ENCODE peak calls at places on chromosomes 5 and 9, in five cellular contexts. One of them, this sample, is unnamed. For H3K36me3, the result is how much of the 10 kb centered on the place peaks cover.

GRCh38 chr5:124927735-124928134 is 181.3 kb upstream of the ZNF608 start:
- DNase-seq in HCT116: no peak
- DNase-seq in H1: no peak
- DNase-seq in SK-N-SH: no peak
- DNase-seq in GM12878: no peak
- DNase-seq in this sample: no peak

GRCh38 chr5:67748165-67748690 is 467.3 kb upstream of the PIK3R1 start:
- DNase-seq in GM12878: no peak
- DNase-seq in SK-N-SH: no peak
- DNase-seq in H1: no peak
- DNase-seq in HCT116: no peak
- DNase-seq in this sample: no peak

GRCh38 chr5:38257236-38258036 is 923 bp upstream of the EGFLAM start:
- DNase-seq in HCT116: no peak
- DNase-seq in SK-N-SH: peak
- DNase-seq in H1: peak
- DNase-seq in GM12878: no peak
- DNase-seq in this sample: no peak

GRCh38 chr5:139982975-139983240 is 60.2 kb downstream of the NRG2 start:
- DNase-seq in GM12878: no peak
- DNase-seq in H1: no peak
- DNase-seq in HCT116: no peak
- DNase-seq in SK-N-SH: no peak
- DNase-seq in this sample: no peak

GRCh38 chr5:3604501-3604900 is 8.9 kb downstream of the IRX1 start:
- DNase-seq in SK-N-SH: no peak
- DNase-seq in GM12878: no peak
- DNase-seq in H1: no peak
- DNase-seq in HCT116: no peak
- DNase-seq in this sample: no peak

GRCh38 chr9:92266486-92266885 is 27.0 kb downstream of the IARS1 start:
- DNase-seq in H1: no peak
- DNase-seq in SK-N-SH: no peak
- DNase-seq in GM12878: no peak
- DNase-seq in HCT116: no peak
- DNase-seq in this sample: no peak

GRCh38 chr9:98701576-98701975 is 7.2 kb downstream of the GABBR2 start:
- DNase-seq in H1: no peak
- DNase-seq in GM12878: no peak
- DNase-seq in SK-N-SH: no peak
- DNase-seq in HCT116: no peak
- DNase-seq in this sample: no peak

GRCh38 chr9:108600896-108601295 is 254.9 kb downstream of the ACTL7B start:
- DNase-seq in HCT116: no peak
- DNase-seq in GM12878: no peak
- DNase-seq in SK-N-SH: no peak
- DNase-seq in H1: no peak
- DNase-seq in this sample: no peak

GRCh38 chr9:971901-972511 is 4.4 kb upstream of the DMRT3 start:
- DNase-seq in HCT116: no peak
- DNase-seq in SK-N-SH: peak
- DNase-seq in H1: peak
- DNase-seq in GM12878: no peak
- DNase-seq in this sample: no peak

GRCh38 chr9:92463387-92463786 is 18.9 kb downstream of the ASPN start:
- DNase-seq in SK-N-SH: no peak
- DNase-seq in HCT116: no peak
- DNase-seq in H1: no peak
- DNase-seq in GM12878: no peak
- DNase-seq in this sample: no peak

GRCh38 chr5:133478611-133479010 is 133.7 kb downstream of the FSTL4 start:
- DNase-seq in SK-N-SH: no peak
- DNase-seq in HCT116: no peak
- DNase-seq in GM12878: no peak
- DNase-seq in H1: no peak
- DNase-seq in this sample: no peak

GRCh38 chr5:93257616-93258015 is 323.4 kb downstream of the NR2F1-AS1 start:
- DNase-seq in SK-N-SH: no peak
- DNase-seq in H1: no peak
- DNase-seq in HCT116: peak
- DNase-seq in GM12878: no peak
- DNase-seq in this sample: no peak
- H3K36me3 ChIP-seq in SK-N-SH: under half
- H3K36me3 ChIP-seq in H1: under half
- H3K36me3 ChIP-seq in HCT116: under half
- H3K36me3 ChIP-seq in GM12878: under half
- H3K36me3 ChIP-seq in this sample: under half

GRCh38 chr5:13627673-13628454 is 316.6 kb downstream of the DNAH5 start:
- DNase-seq in GM12878: no peak
- DNase-seq in HCT116: no peak
- DNase-seq in SK-N-SH: no peak
- DNase-seq in H1: no peak
- DNase-seq in this sample: no peak

GRCh38 chr5:13624283-13625074 is 320.0 kb downstream of the DNAH5 start:
- DNase-seq in HCT116: no peak
- DNase-seq in GM12878: no peak
- DNase-seq in SK-N-SH: no peak
- DNase-seq in H1: no peak
- DNase-seq in this sample: no peak

GRCh38 chr5:13629218-13629617 is 315.3 kb downstream of the DNAH5 start:
- DNase-seq in GM12878: no peak
- DNase-seq in HCT116: no peak
- DNase-seq in H1: no peak
- DNase-seq in SK-N-SH: no peak
- DNase-seq in this sample: no peak

GRCh38 chr5:13625616-13626198 is 318.8 kb downstream of the DNAH5 start:
- DNase-seq in HCT116: no peak
- DNase-seq in SK-N-SH: no peak
- DNase-seq in GM12878: no peak
- DNase-seq in H1: no peak
- DNase-seq in this sample: no peak
- TF ChIP-seq SIN3A in HCT116: no peak
- TF ChIP-seq SIN3A in SK-N-SH: no peak
- TF ChIP-seq SIN3A in GM12878: no peak
- TF ChIP-seq SIN3A in H1: no peak
- TF ChIP-seq SIN3A in this sample: no peak

DNA sequence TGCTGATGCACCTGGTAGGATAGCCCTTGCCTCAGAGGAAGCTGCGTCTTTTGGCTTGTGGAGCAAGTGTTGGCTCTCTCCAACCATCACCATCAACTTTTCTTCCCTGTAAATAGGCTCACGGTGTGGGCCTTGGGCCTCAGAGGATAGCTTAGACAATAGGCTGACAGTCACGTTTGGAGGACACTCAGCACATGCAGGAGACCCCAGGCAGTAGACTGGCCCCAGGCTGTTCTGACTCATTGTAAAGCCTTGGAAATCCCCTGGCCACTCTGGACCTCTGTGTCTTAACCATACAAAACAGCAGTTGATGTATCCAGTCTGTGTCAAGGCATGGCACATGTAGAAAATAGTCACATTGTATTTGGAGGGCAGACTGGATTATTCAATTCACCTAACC is 18.6 kb downstream of the CD74 start:
- DNase-seq in SK-N-SH: no peak
- DNase-seq in GM12878: no peak
- DNase-seq in H1: no peak
- DNase-seq in HCT116: no peak
- DNase-seq in this sample: no peak
- H3K36me3 ChIP-seq in SK-N-SH: half or more
- H3K36me3 ChIP-seq in GM12878: half or more
- H3K36me3 ChIP-seq in H1: half or more
- H3K36me3 ChIP-seq in HCT116: half or more
- H3K36me3 ChIP-seq in this sample: under half

GRCh38 chr5:91848453-91848852 is 465.3 kb upstream of the ARRDC3 start:
- DNase-seq in H1: no peak
- DNase-seq in GM12878: no peak
- DNase-seq in SK-N-SH: no peak
- DNase-seq in HCT116: peak
- DNase-seq in this sample: peak
- TF ChIP-seq SIN3A in H1: no peak
- TF ChIP-seq SIN3A in GM12878: no peak
- TF ChIP-seq SIN3A in SK-N-SH: no peak
- TF ChIP-seq SIN3A in HCT116: peak
- TF ChIP-seq SIN3A in this sample: no peak

DNA sequence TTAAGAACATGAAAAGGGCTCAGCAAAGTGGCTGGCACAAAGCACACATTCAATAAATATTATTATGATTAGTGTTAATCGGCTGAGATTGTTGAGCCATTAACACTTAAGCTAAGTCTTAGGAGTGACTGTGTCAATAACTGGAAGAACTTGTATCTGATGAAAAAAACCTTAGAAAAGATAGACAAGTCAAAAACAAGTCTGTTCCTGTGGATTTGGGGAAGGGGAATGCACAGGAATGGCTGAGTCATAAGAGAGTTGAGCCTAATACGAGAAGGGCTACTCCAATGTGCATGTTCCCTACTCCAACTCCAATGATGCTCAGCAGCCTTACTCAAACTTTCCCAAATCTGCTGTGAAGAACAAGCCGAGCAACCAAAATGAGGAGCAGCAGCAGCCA is 53.9 kb downstream of the MED27 start:
- DNase-seq in HCT116: no peak
- DNase-seq in H1: no peak
- DNase-seq in GM12878: no peak
- DNase-seq in SK-N-SH: no peak
- DNase-seq in this sample: no peak
- H3K36me3 ChIP-seq in HCT116: under half
- H3K36me3 ChIP-seq in H1: under half
- H3K36me3 ChIP-seq in GM12878: under half
- H3K36me3 ChIP-seq in SK-N-SH: under half
- H3K36me3 ChIP-seq in this sample: under half

DNA sequence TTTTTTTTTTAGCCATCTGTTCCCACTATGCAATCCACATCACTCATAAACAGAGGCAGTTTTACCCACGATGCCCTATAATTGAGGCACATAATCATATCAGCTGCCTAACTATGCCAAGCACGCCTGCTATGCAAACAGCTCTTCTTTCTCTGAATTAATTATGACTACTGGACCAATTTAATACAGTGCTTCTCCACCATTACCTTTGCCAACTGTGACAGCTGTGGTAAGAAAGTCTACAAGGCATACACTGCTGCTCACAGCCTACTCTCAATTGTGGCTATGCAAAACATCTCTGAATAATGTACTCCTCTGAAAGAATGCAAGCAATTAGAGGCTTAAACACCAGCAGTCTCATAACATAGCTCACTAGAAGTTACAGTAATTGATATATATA is 97.1 kb downstream of the DTWD2 start:
- DNase-seq in HCT116: no peak
- DNase-seq in H1: no peak
- DNase-seq in GM12878: peak
- DNase-seq in SK-N-SH: no peak
- DNase-seq in this sample: no peak
- TF ChIP-seq SIN3A in HCT116: no peak
- TF ChIP-seq SIN3A in H1: no peak
- TF ChIP-seq SIN3A in GM12878: no peak
- TF ChIP-seq SIN3A in SK-N-SH: no peak
- TF ChIP-seq SIN3A in this sample: no peak

DNA sequence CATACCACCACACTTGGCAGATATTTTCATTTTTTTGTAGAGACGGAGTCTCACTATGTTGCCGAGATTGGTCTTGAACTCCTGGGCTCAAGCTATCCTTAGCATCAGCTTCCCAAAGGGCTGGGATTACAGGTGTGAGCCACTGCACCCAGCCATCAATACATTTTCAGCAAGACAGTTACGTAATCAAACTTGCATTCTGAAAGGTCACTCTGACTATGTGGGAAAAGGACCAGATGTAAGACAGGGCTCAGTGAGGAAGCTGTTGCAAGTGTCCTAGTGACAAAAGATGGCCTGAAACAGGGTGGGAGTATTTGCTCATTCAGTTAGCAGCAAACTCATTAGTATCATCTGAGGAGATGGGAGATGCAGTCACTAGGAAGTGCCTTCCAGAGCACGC is 16.9 kb downstream of the MED27 start:
- DNase-seq in SK-N-SH: no peak
- DNase-seq in H1: no peak
- DNase-seq in HCT116: no peak
- DNase-seq in GM12878: no peak
- DNase-seq in this sample: no peak
- H3K36me3 ChIP-seq in SK-N-SH: under half
- H3K36me3 ChIP-seq in H1: under half
- H3K36me3 ChIP-seq in HCT116: under half
- H3K36me3 ChIP-seq in GM12878: under half
- H3K36me3 ChIP-seq in this sample: under half

DNA sequence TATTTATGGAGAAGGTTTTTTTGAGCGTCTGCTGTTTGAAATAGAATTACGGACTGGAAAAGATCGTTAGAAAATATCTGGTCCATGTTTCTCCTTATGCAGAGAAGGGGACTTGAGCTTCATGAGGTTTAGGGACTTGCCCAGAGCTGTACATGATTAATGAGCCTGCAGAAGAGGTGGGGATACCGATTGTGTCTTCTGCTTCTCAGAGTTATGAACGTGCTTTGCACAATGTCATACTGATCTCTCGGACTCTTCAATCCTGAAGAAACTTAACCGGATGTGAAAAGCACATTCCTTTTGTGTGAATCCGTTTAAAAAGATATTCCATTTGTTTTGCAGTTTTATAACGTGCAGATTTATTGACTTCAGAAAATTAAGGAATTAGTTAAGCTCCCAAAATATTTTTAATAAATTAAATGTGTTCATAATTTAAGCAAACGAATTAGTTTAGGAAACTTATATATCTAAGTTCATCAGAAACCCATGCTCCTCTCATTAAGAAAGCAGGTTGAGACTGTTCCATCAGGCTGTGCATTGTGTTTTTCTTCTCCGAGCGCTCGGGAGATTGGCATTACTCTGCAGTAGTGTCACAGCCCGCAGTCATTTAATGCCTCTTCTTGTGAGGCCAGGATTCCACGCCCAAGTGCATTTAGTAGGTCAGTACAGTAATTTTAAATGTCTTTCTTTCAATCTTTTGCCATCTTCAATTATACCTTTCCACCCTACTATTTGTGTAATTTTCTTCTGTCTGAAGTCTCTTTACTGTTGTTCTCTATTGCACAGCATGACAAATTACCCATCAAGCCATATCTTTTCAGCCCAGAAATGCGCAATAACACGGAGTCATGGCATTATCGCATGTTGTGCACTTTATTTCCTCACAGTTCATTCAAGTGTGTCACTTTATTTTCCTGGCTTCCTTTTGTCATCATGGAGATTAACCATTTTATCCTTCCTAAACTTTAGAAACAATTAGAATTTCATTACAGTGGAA is 40.9 kb upstream of the MEF2C start:
- DNase-seq in SK-N-SH: no peak
- DNase-seq in HCT116: no peak
- DNase-seq in H1: no peak
- DNase-seq in GM12878: no peak
- DNase-seq in this sample: no peak
- TF ChIP-seq SIN3A in SK-N-SH: no peak
- TF ChIP-seq SIN3A in HCT116: no peak
- TF ChIP-seq SIN3A in H1: no peak
- TF ChIP-seq SIN3A in GM12878: no peak
- TF ChIP-seq SIN3A in this sample: no peak

GRCh38 chr5:172229904-172230303 is 35.9 kb downstream of the EFCAB9 start:
- DNase-seq in HCT116: no peak
- DNase-seq in GM12878: peak
- DNase-seq in SK-N-SH: no peak
- DNase-seq in H1: no peak
- DNase-seq in this sample: no peak
- H3K36me3 ChIP-seq in HCT116: under half
- H3K36me3 ChIP-seq in GM12878: under half
- H3K36me3 ChIP-seq in SK-N-SH: under half
- H3K36me3 ChIP-seq in H1: under half
- H3K36me3 ChIP-seq in this sample: under half

This sample was measured in Panc1.